ENCODE peak calls at places on chromosome 22, in nine cellular contexts. U is H7; X is A549; I is dermis blood vessel endothelial cell; R is AG04450; D is KBM-7; J is activated T-helper 1 cell treated with anti-CD3 and anti-CD28 coated beads, Interleukin-12 subunit alpha, Interleukin-12 subunit beta, Interleukin-2, Interleukin-4 antibody, amounts not matched to agents 30 ng/mL and 10 ng/mL and 1 ng/mL, durations not matched to agents 14 hours and 24 hours and 36 hours; C is left lobe of liver; V is fibroblast of lung. F is an unnamed sample.

GRCh38 chr22:46587492-46588278 is 32.5 kb upstream of the GRAMD4 start:
- DNase-seq in C (no peak), R (no peak), J (no peak), X (no peak), I (no peak), U (no peak), V (no peak), D (peak), F (no peak)

GRCh38 chr22:37167176-37167980 is 17.7 kb upstream of the IL2RB start:
- DNase-seq in X (no peak), U (no peak), V (no peak), C (no peak), I (no peak), R (no peak), D (no peak), J (no peak), F (no peak)

GRCh38 chr22:47205562-47205961 is 443.1 kb downstream of the TBC1D22A start:
- DNase-seq in R (no peak), U (no peak), C (peak), X (no peak), J (no peak), V (no peak), I (no peak), D (no peak), F (no peak)

GRCh38 chr22:17903564-17904295 is 120.6 kb downstream of the MICAL3 start:
- DNase-seq in I (peak), V (no peak), R (no peak), X (no peak), C (no peak), J (no peak), U (peak), D (no peak), F (no peak)

GRCh38 chr22:45069925-45070324 is 60.1 kb upstream of the PHF21B start:
- DNase-seq in U (no peak), D (no peak), V (no peak), C (no peak), J (no peak), X (no peak), I (no peak), R (no peak), F (no peak)

GRCh38 chr22:30396871-30397655 is at the start of gene SEC14L2:
- DNase-seq in I (peak), J (peak), X (peak), D (peak), R (no peak), C (peak), U (peak), V (peak), F (no peak)

GRCh38 chr22:17199131-17199731 is 20.0 kb downstream of the ADA2 start:
- DNase-seq in X (no peak), J (no peak), V (peak), I (peak), C (no peak), D (no peak), U (no peak), R (no peak), F (no peak)

GRCh38 chr22:46053563-46054090 is 76.7 kb upstream of the WNT7B start:
- DNase-seq in X (no peak), R (no peak), U (peak), D (no peak), I (peak), V (peak), C (peak), J (no peak), F (peak)

GRCh38 chr22:32395107-32395506 is 16.9 kb downstream of the RTCB start:
- DNase-seq in I (no peak), D (no peak), U (no peak), J (no peak), R (no peak), V (no peak), X (no peak), C (no peak), F (no peak)

GRCh38 chr22:18103527-18104269 is 6.9 kb upstream of the TUBA8 start:
- DNase-seq in I (no peak), U (no peak), J (no peak), V (no peak), R (no peak), D (no peak), C (no peak), X (no peak), F (no peak)

GRCh38 chr22:42967933-42968332 is 47.0 kb downstream of the PACSIN2 start:
- DNase-seq in V (no peak), R (no peak), U (peak), X (no peak), D (peak), J (no peak), C (no peak), I (no peak), F (peak)

GRCh38 chr22:38205261-38206128 is 3.7 kb downstream of the MAFF start:
- DNase-seq in R (peak), C (no peak), V (peak), J (no peak), I (peak), U (peak), X (no peak), D (no peak), F (no peak)

GRCh38 chr22:48369789-48370507 is 1457.7 kb downstream of the BRD1 start:
- DNase-seq in C (peak), I (no peak), R (no peak), U (peak), D (no peak), V (no peak), X (peak), J (no peak), F (no peak)

GRCh38 chr22:19275513-19275912 is 16.0 kb downstream of the CLTCL1 start:
- DNase-seq in D (no peak), X (no peak), V (no peak), J (no peak), U (no peak), I (no peak), R (no peak), C (no peak), F (no peak)

GRCh38 chr22:31752096-31752847 is 1.5 kb upstream of the DEPDC5 start:
- DNase-seq in U (no peak), J (no peak), I (no peak), V (no peak), X (no peak), R (no peak), C (no peak), D (no peak), F (no peak)